ENCODE peak calls at places on chromosomes 7 and 10, in ten cellular contexts. F is mesenteric fat pad, O is hypothalamus, X is NCI-H1092 treated with DMSO at 0.1 percent for 48 hours, B is lung, J is GM19239, T is tibial nerve, C is mesendoderm, E is WTC11, N is Daoy. P is an unnamed sample.
A peak's percentile ranks its signal among the peaks of the same experiment; 100 is the strongest.

GRCh38 chr7:154287370-154287769 is 235.2 kb downstream of the DPP6 start:
- DNase-seq in F (no peak), O (no peak), X (no peak), B (no peak), J (no peak), T (no peak), C (peak; percentile 37), E (no peak), N (no peak), P (no peak)

GRCh38 chr7:130356121-130356759 is 11.6 kb downstream of the CPA5 start:
- DNase-seq in F (peak; percentile 90), O (no peak), X (no peak), B (no peak), J (no peak), T (peak; percentile 53), C (peak; percentile 99), E (peak; percentile 72), N (peak; percentile 100), P (peak; percentile 43)

GRCh38 chr10:62183442-62183841 is 85.2 kb downstream of the RTKN2 start:
- DNase-seq in F (no peak), O (no peak), X (no peak), B (no peak), J (peak; percentile 28), T (no peak), C (no peak), E (no peak), N (no peak), P (no peak)

GRCh38 chr10:10785627-10786333 is 231.9 kb upstream of the CELF2 start:
- DNase-seq in F (no peak), O (no peak), X (no peak), B (no peak), J (no peak), T (no peak), C (peak; percentile 82), E (no peak), N (no peak), P (no peak)

GRCh38 chr7:31320675-31321074 is 19.9 kb downstream of the NEUROD6 start:
- DNase-seq in F (no peak), O (no peak), X (no peak), B (no peak), J (no peak), T (no peak), C (no peak), E (no peak), N (no peak), P (no peak)

GRCh38 chr7:141220263-141220662 is 146.4 kb downstream of the TMEM178B start:
- DNase-seq in F (no peak), O (no peak), X (peak; percentile 83), B (no peak), J (no peak), T (no peak), C (peak; percentile 55), E (no peak), N (peak; percentile 36), P (no peak)

GRCh38 chr7:19663816-19664531 is 44.9 kb downstream of the POLR1F start:
- DNase-seq in F (no peak), O (no peak), X (peak; percentile 70), B (no peak), J (peak; percentile 9), T (no peak), C (no peak), E (no peak), N (no peak), P (no peak)

GRCh38 chr10:119608316-119609155 is 11.8 kb upstream of the TIAL1 start:
- DNase-seq in F (no peak), O (no peak), X (peak; percentile 55), B (peak; percentile 39), J (no peak), T (peak; percentile 20), C (peak; percentile 54), E (peak; percentile 65), N (peak; percentile 33), P (no peak)

GRCh38 chr7:13442226-13442625 is 547.2 kb downstream of the ETV1 start:
- DNase-seq in F (no peak), O (no peak), X (no peak), B (no peak), J (no peak), T (no peak), C (no peak), E (no peak), N (no peak), P (no peak)

GRCh38 chr10:13099144-13099665 is 758 bp upstream of the OPTN start:
- DNase-seq in F (no peak), O (no peak), X (peak; percentile 45), B (no peak), J (peak; percentile 55), T (no peak), C (peak; percentile 94), E (peak; percentile 75), N (peak; percentile 44), P (no peak)

GRCh38 chr7:123846217-123846891 is 1.4 kb downstream of the HYAL4 start:
- DNase-seq in F (no peak), O (no peak), X (no peak), B (no peak), J (no peak), T (no peak), C (peak; percentile 72), E (no peak), N (peak; percentile 92), P (no peak)

GRCh38 chr10:29553732-29554260 is 81.0 kb downstream of the SVIL start:
- DNase-seq in F (no peak), O (no peak), X (no peak), B (no peak), J (no peak), T (no peak), C (no peak), E (no peak), N (no peak), P (no peak)

GRCh38 chr10:117970962-117971361 is 75.8 kb downstream of the RAB11FIP2 start:
- DNase-seq in F (no peak), O (no peak), X (no peak), B (no peak), J (no peak), T (no peak), C (no peak), E (no peak), N (no peak), P (no peak)

GRCh38 chr7:23469150-23469960 is 936 bp downstream of the IGF2BP3 start:
- DNase-seq in F (no peak), O (no peak), X (no peak), B (no peak), J (no peak), T (no peak), C (peak; percentile 46), E (no peak), N (peak; percentile 65), P (no peak)

GRCh38 chr7:121307021-121307575 is 21.7 kb upstream of the WNT16 start:
- DNase-seq in F (no peak), O (no peak), X (no peak), B (no peak), J (no peak), T (no peak), C (peak; percentile 38), E (no peak), N (no peak), P (no peak)

GRCh38 chr10:3926675-3927525 is 141.9 kb upstream of the KLF6 start:
- DNase-seq in F (no peak), O (no peak), X (no peak), B (no peak), J (no peak), T (no peak), C (peak; percentile 68), E (no peak), N (peak; percentile 24), P (no peak)

GRCh38 chr7:27169658-27170493 is 4.2 kb downstream of the HOXA10 start:
- DNase-seq in F (no peak), O (no peak), X (peak; percentile 97), B (no peak), J (no peak), T (no peak), C (peak; percentile 74), E (peak; percentile 64), N (no peak), P (no peak)

GRCh38 chr10:22429981-22430421 is 84.7 kb downstream of the SPAG6 start:
- DNase-seq in F (no peak), O (no peak), X (no peak), B (no peak), J (no peak), T (no peak), C (no peak), E (no peak), N (no peak), P (no peak)

GRCh38 chr7:17696422-17696821 is 243.9 kb downstream of the SNX13 start:
- DNase-seq in F (no peak), O (no peak), X (no peak), B (peak; percentile 56), J (no peak), T (peak; percentile 90), C (no peak), E (no peak), N (peak; percentile 85), P (peak; percentile 95)

GRCh38 chr7:139044813-139045794 is 9.3 kb upstream of the ZC3HAV1L start:
- DNase-seq in F (no peak), O (no peak), X (no peak), B (no peak), J (no peak), T (no peak), C (no peak), E (no peak), N (no peak), P (no peak)

GRCh38 chr10:112755446-112756117 is 194.5 kb upstream of the TCF7L2 start:
- DNase-seq in F (no peak), O (no peak), X (no peak), B (no peak), J (no peak), T (no peak), C (no peak), E (no peak), N (no peak), P (no peak)

GRCh38 chr7:16657656-16658279 is 11.8 kb downstream of the BZW2 start:
- DNase-seq in F (no peak), O (no peak), X (no peak), B (no peak), J (no peak), T (no peak), C (peak; percentile 93), E (peak; percentile 39), N (peak; percentile 61), P (no peak)

GRCh38 chr10:71621783-71622526 is 97.6 kb downstream of the C10orf105 start:
- DNase-seq in F (no peak), O (no peak), X (no peak), B (peak; percentile 38), J (no peak), T (peak; percentile 22), C (peak; percentile 82), E (no peak), N (peak; percentile 77), P (no peak)